ENCODE peak calls at places on chromosomes 5 and 9, in four cellular contexts. Y, J, I and B are unnamed samples.

GRCh38 chr5:142304013-142304701 is 20.7 kb downstream of the SPRY4 start:
- DNase-seq in Y (no peak), J (no peak), I (no peak), B (no peak)

GRCh38 chr5:31516802-31517201 is 15.1 kb downstream of the DROSHA start:
- DNase-seq in Y (no peak), J (no peak), I (no peak), B (no peak)

GRCh38 chr5:139267481-139267880 is 26.1 kb upstream of the MATR3 start:
- DNase-seq in Y (no peak), J (no peak), I (no peak), B (no peak)

GRCh38 chr9:127776919-127777280 is 1.6 kb downstream of the SH2D3C start:
- DNase-seq in Y (no peak), J (no peak), I (no peak), B (no peak)

GRCh38 chr9:82763631-82764030 is 299.3 kb downstream of the RASEF start:
- DNase-seq in Y (no peak), J (no peak), I (no peak), B (no peak)

GRCh38 chr9:68530618-68531017 is 10.1 kb downstream of the TMEM252 start:
- DNase-seq in Y (no peak), J (no peak), I (no peak), B (no peak)

GRCh38 chr5:142644640-142645361 is 41.1 kb downstream of the FGF1 start:
- DNase-seq in Y (no peak), J (peak), I (no peak), B (no peak)

GRCh38 chr9:107584186-107584585 is 94.6 kb upstream of the KLF4 start:
- DNase-seq in Y (no peak), J (no peak), I (no peak), B (no peak)

GRCh38 chr5:141637266-141637692 is 482 bp downstream of the RELL2 start:
- DNase-seq in Y (peak), J (no peak), I (no peak), B (no peak)

GRCh38 chr5:28397502-28397941 is 1359.1 kb upstream of the CDH9 start:
- DNase-seq in Y (no peak), J (no peak), I (no peak), B (no peak)

GRCh38 chr5:39420482-39421145 is 4.2 kb downstream of the DAB2 start:
- DNase-seq in Y (no peak), J (no peak), I (no peak), B (no peak)

GRCh38 chr9:32839013-32839442 is 55.7 kb downstream of the TMEM215 start:
- DNase-seq in Y (no peak), J (no peak), I (no peak), B (no peak)

GRCh38 chr9:135907006-135907434 is 326 bp downstream of the CAMSAP1 start:
- DNase-seq in Y (no peak), J (no peak), I (no peak), B (no peak)

GRCh38 chr9:8136477-8136876 is 336.9 kb upstream of the DMAC1 start:
- DNase-seq in Y (no peak), J (no peak), I (no peak), B (no peak)

GRCh38 chr9:126147186-126147585 is 179.4 kb upstream of the MVB12B start:
- DNase-seq in Y (no peak), J (no peak), I (no peak), B (no peak)

GRCh38 chr5:110054240-110054639 is 364.5 kb downstream of the MAN2A1 start:
- DNase-seq in Y (peak), J (peak), I (no peak), B (peak)

GRCh38 chr5:107621089-107621488 is 49.6 kb downstream of the EFNA5 start:
- DNase-seq in Y (no peak), J (no peak), I (no peak), B (no peak)

GRCh38 chr5:178203670-178204204 is 596 bp upstream of the HNRNPAB start:
- DNase-seq in Y (no peak), J (no peak), I (no peak), B (no peak)

GRCh38 chr9:92864152-92864551 is 13.7 kb downstream of the ZNF484 start:
- DNase-seq in Y (no peak), J (no peak), I (no peak), B (no peak)

GRCh38 chr5:6581090-6581489 is 51.8 kb downstream of the NSUN2 start:
- DNase-seq in Y (no peak), J (no peak), I (no peak), B (no peak)

GRCh38 chr5:179301796-179302195 is 43.5 kb downstream of the ADAMTS2 start:
- DNase-seq in Y (no peak), J (no peak), I (no peak), B (no peak)

DNA sequence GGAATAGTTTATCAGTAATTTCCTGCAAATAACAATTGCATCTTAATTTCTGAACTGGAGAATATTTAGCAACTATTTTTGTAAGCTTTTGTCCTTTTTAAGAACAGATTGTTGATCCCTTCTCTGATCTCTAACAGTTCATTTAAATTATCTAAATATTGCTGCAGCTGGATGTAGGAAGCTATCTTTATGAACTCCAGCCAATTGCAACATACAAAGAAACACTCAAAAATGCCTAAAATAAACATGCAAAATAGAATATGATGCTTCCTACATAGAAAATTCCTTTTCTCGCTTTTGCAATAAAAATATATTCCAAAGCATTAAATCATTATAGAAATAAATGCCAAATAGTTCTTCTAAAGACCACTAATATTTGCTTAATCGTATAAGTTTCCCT is 218.6 kb downstream of the LURAP1L start:
- DNase-seq in Y (no peak), J (no peak), I (no peak), B (no peak)
- TF ChIP-seq EGR1 in Y (no peak), J (no peak), I (no peak), B (no peak)

GRCh38 chr9:7042124-7042523 is 284.4 kb downstream of the KDM4C start:
- DNase-seq in Y (no peak), J (no peak), I (no peak), B (no peak)
- TF ChIP-seq YY1 in Y (no peak), J (no peak), I (no peak), B (no peak)

GRCh38 chr5:152379331-152379730 is 25.7 kb downstream of the NMUR2 start:
- DNase-seq in Y (no peak), J (no peak), I (no peak), B (no peak)
- TF ChIP-seq CTCF in Y (no peak), J (no peak), I (no peak), B (no peak)

DNA sequence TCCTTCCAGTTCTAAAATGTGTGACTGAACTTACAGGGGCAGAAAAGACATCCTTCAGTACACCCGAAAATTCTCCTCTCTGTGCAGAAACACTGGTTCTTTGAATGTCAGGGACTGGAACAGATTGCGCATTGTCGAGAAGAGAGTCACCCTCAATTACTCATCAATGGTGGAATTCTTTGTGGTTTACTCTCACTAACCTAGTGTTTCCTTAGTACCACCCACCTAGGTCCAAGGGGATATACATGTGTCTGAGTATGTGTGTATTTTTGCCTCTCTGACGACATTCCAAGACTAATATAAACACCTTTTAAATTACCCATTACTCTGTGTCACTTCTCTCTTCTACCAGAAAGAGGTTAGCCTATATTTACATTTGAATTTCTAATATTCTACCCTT is 660.8 kb downstream of the TLE1 start:
- DNase-seq in Y (no peak), J (peak), I (no peak), B (no peak)
- TF ChIP-seq EGR1 in Y (no peak), J (no peak), I (no peak), B (no peak)

DNA sequence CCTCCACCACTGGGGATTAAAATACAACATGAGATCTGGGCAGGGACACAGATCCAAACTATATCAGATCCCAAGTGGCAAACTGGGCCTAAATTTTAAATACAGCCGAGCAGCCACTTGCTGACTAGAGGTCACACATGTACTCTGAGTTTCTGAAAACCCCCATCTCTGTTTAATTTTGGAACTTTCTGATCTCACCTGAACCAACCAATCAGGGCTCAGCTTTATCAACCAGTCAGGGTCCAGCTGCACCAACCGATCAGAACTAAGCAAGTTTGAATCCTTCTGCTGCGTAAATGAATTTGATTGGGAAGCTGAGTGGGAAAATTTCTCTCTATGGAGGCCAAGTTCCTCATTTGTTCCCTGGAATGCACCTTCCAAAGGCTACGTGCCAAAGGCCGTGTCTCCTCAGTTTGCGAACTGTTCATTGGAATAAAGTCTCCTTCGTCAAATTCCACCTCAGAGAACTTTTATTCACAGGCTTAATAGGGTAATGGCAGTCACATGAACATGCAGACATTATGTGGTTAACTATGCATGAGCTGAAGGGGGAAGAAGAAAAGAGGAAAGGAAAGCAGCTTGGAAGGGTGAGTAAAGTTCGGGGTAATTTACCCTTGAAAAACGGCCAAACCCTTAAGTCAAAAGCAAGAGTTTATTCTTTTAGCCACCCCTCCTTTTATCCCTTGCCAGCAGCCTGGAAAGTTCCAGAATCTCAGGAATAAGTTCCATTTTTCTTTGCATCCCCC is 3.7 kb downstream of the CD180 start:
- DNase-seq in Y (no peak), J (no peak), I (no peak), B (no peak)
- TF ChIP-seq YY1 in Y (no peak), J (no peak), I (no peak), B (no peak)

DNA sequence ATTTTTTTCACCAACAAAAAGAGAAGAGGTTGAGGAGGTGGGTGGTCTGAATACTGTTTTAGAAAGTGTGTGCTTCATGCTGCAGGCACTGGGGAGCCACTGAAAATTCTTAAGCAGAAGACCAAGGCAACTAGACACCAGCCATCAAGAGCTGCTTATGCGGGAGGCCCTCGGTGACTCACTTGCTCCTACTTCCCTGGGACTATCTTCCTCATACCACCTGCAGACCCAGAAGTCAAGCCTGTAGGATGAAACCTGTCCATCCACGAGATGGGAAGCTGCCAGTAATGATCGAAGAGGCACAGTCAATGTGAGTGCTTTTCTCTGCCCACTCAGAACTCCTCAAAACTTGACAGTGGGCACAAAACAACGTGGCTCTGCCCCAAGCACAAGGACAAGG is 125.8 kb upstream of the SLC44A1 start:
- DNase-seq in Y (no peak), J (no peak), I (no peak), B (no peak)
- TF ChIP-seq CTCF in Y (no peak), J (no peak), I (no peak), B (no peak)